ENCODE peak calls at places on chromosomes 12 and 14, in ten cellular contexts. K is CD8-positive, alpha-beta memory T cell; X is heart left ventricle; H is aorta; Q is WERI-Rb-1; P is right atrium auricular region; A is lower lobe of right lung; F is adrenal gland; U is hepatocyte; Y is GM23338. L is an unnamed sample. For H3K27me3, the result is how much of the 10 kb centered on the place peaks cover.

GRCh38 chr12:109944975-109945374 is 44.9 kb downstream of the TCHP start:
- DNase-seq in U (no peak), Y (peak), H (peak), Q (peak), K (no peak), X (peak), P (no peak), F (no peak), A (no peak), L (peak)

GRCh38 chr12:95790912-95791849 is 617 bp upstream of the NTN4 start:
- DNase-seq in Q (peak), U (peak), H (no peak), Y (peak), P (no peak), K (peak), F (peak), A (peak), X (peak), L (peak)

GRCh38 chr14:58796201-58796600 is 158.4 kb downstream of the DACT1 start:
- DNase-seq in Q (no peak), A (no peak), X (no peak), P (no peak), H (no peak), K (no peak), Y (no peak), U (no peak), F (no peak), L (no peak)

GRCh38 chr12:121709478-121709890 is 3.1 kb upstream of the TMEM120B start:
- DNase-seq in U (peak), K (no peak), P (no peak), Q (no peak), X (no peak), A (no peak), Y (no peak), F (no peak), H (no peak), L (no peak)

GRCh38 chr14:34053666-34054065 is 102.8 kb upstream of the EGLN3 start:
- DNase-seq in U (no peak), A (no peak), P (no peak), Q (peak), H (peak), X (peak), F (no peak), K (no peak), Y (no peak), L (peak)

GRCh38 chr12:30990316-30990715 is 63.8 kb downstream of the TSPAN11 start:
- DNase-seq in K (no peak), H (no peak), Y (no peak), Q (peak), P (no peak), X (no peak), A (no peak), F (no peak), U (no peak), L (peak)

GRCh38 chr12:120438495-120439198 is 734 bp downstream of the COX6A1 start:
- DNase-seq in A (no peak), K (no peak), X (no peak), Q (peak), U (no peak), P (no peak), F (no peak), H (no peak), Y (no peak), L (no peak)

GRCh38 chr14:106622200-106622745 is 1095.9 kb downstream of the TMEM121 start:
- DNase-seq in A (no peak), Q (no peak), P (no peak), H (no peak), F (no peak), Y (no peak), X (no peak), K (peak), U (no peak), L (no peak)

GRCh38 chr12:19239046-19239445 is 109.5 kb downstream of the PLEKHA5 start:
- DNase-seq in Q (no peak), F (no peak), K (no peak), A (no peak), Y (no peak), U (no peak), H (no peak), P (no peak), X (no peak), L (no peak)

GRCh38 chr12:122918827-122919226 is 22.9 kb upstream of the VPS37B start:
- DNase-seq in X (no peak), U (no peak), F (no peak), K (no peak), Y (no peak), Q (no peak), P (no peak), A (no peak), H (no peak), L (no peak)

GRCh38 chr12:122921917-122922316 is 26.0 kb upstream of the VPS37B start:
- DNase-seq in P (no peak), U (no peak), K (no peak), Q (no peak), X (no peak), Y (no peak), H (no peak), F (no peak), A (no peak), L (no peak)

GRCh38 chr12:122920687-122921086 is 24.8 kb upstream of the VPS37B start:
- DNase-seq in P (no peak), Y (no peak), X (no peak), H (no peak), A (no peak), Q (no peak), U (no peak), K (no peak), F (no peak), L (no peak)

GRCh38 chr12:122917508-122918227 is 21.7 kb upstream of the VPS37B start:
- DNase-seq in Y (no peak), U (peak), K (no peak), A (peak), P (peak), H (peak), F (peak), Q (no peak), X (peak), L (peak)
- H3K27ac ChIP-seq in Y (no peak), U (peak), K (no peak), A (peak), P (peak), H (peak), F (no peak), Q (no peak), X (peak), L (peak)

GRCh38 chr12:111276189-111276588 is 92.7 kb downstream of the PHETA1 start:
- DNase-seq in Y (no peak), F (no peak), A (no peak), U (no peak), X (no peak), Q (no peak), P (no peak), K (no peak), H (no peak), L (no peak)
- H3K27me3 ChIP-seq in Y (under half), F (under half), A (under half), U (under half), X (under half), Q (under half), P (under half), K (under half), H (under half), L (under half)

DNA sequence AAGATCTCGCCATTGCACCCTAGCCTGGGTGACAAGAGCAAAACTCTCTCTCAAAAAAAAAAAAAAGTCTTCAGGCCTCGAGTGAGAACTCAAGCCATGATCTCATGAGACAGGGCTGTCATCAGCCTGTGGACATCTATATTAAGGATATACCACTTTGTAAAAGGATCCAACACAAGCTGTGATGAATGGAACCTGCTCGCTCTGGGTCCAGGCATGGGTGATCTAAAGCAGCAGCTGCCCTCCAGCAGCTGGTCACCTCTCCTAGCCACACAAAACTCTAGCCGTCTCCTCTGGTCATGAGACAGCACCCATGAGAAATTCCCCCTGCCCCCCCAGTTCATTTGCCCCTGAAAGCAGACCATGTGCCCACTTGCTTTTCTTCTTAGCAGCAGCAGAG is 19.1 kb upstream of the DGLUCY start:
- DNase-seq in X (no peak), K (no peak), P (no peak), Y (no peak), F (no peak), U (no peak), Q (no peak), A (no peak), H (no peak), L (no peak)
- H3K27ac ChIP-seq in X (no peak), K (no peak), P (no peak), Y (no peak), F (no peak), U (no peak), Q (no peak), A (no peak), H (no peak), L (no peak)

GRCh38 chr12:54059668-54060067 is 6.0 kb downstream of the HOXC4 start:
- DNase-seq in X (no peak), U (no peak), Y (no peak), A (no peak), P (no peak), K (no peak), H (no peak), F (no peak), Q (no peak), L (no peak)
- H3K27me3 ChIP-seq in X (half or more), U (half or more), Y (half or more), A (half or more), P (under half), K (under half), H (under half), F (under half), Q (under half), L (under half)

DNA sequence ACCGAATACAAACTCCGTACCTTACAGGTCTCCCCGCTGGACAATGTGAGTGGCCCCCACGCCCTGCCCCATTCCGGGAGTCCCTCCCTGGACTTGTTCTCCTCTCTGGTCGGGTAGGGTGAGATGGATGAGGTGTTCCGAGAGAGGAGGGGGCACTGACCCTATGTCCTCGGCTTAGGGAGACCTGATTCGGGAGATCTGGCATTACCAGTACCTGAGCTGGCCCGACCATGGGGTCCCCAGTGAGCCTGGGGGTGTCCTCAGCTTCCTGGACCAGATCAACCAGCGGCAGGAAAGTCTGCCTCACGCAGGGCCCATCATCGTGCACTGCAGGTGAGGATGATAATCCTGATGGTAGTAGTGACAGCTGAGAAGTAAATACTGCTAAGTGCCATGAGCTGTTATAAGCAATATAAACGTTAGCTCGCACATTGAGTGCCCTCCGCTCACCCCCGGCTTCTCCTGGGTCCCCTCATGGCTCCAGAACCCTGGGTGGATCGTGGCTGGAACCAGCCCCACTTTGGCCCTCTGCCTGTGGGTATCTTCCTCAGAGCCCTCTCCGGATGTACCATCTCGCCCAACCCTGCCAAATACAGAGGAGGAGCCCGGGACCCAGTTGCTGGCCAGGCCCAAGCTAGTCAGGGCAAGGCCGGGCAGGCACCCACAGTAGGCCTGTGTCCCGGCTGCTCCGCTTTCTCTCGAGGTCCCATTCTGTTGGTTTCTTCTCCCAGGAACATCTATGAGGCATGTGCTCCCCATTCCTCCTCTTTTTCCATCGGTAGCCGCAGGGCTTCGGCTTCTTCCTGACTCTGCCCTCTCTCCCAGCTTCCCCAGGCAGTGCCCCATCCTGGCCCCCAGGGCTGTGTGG is 6.8 kb downstream of the PTPN6 start:
- DNase-seq in P (no peak), K (no peak), X (no peak), A (peak), F (no peak), U (no peak), H (no peak), Y (no peak), Q (no peak), L (peak)
- H3K27ac ChIP-seq in P (no peak), K (peak), X (peak), A (peak), F (no peak), U (no peak), H (no peak), Y (no peak), Q (no peak), L (no peak)

GRCh38 chr12:100473716-100474150 is at the start of gene NR1H4:
- DNase-seq in K (no peak), A (no peak), H (no peak), Q (no peak), Y (no peak), U (no peak), P (no peak), F (peak), X (no peak), L (no peak)
- H3K27me3 ChIP-seq in K (under half), A (under half), H (under half), Q (under half), Y (under half), U (under half), P (under half), F (under half), X (under half), L (under half)

L was measured in right cardiac atrium.